ENCODE peak calls at places on chromosomes 11 and 22, in eight cellular contexts. One of them, this sample, is unnamed.

GRCh38 chr11:28464252-28464867 is 356.2 kb downstream of the METTL15 start:
- DNase-seq in astrocyte of the cerebellum: peak; percentile 12
- DNase-seq in AG04449: no peak
- DNase-seq in fibroblast of lung: peak; percentile 85
- DNase-seq in brain microvascular endothelial cell: peak; percentile 30
- DNase-seq in BJ: peak; percentile 8
- DNase-seq in epithelial cell of esophagus: no peak
- DNase-seq in thyroid gland: no peak
- DNase-seq in this sample: peak; percentile 44

GRCh38 chr11:116272181-116272789 is 500.5 kb downstream of the BUD13 start:
- DNase-seq in astrocyte of the cerebellum: no peak
- DNase-seq in AG04449: no peak
- DNase-seq in fibroblast of lung: no peak
- DNase-seq in brain microvascular endothelial cell: no peak
- DNase-seq in BJ: no peak
- DNase-seq in epithelial cell of esophagus: no peak
- DNase-seq in thyroid gland: no peak
- DNase-seq in this sample: no peak

GRCh38 chr22:26576026-26576680 is 13.8 kb downstream of the TPST2 start:
- DNase-seq in astrocyte of the cerebellum: no peak
- DNase-seq in AG04449: no peak
- DNase-seq in fibroblast of lung: no peak
- DNase-seq in brain microvascular endothelial cell: peak; percentile 14
- DNase-seq in BJ: no peak
- DNase-seq in epithelial cell of esophagus: no peak
- DNase-seq in thyroid gland: no peak
- DNase-seq in this sample: no peak

GRCh38 chr22:30829901-30830550 is 135.4 kb downstream of the OSBP2 start:
- DNase-seq in astrocyte of the cerebellum: peak; percentile 46
- DNase-seq in AG04449: peak; percentile 90
- DNase-seq in fibroblast of lung: peak; percentile 92
- DNase-seq in brain microvascular endothelial cell: peak; percentile 91
- DNase-seq in BJ: peak; percentile 86
- DNase-seq in epithelial cell of esophagus: peak; percentile 99
- DNase-seq in thyroid gland: no peak
- DNase-seq in this sample: peak; percentile 77

GRCh38 chr11:74694136-74694535 is 37.1 kb downstream of the CHRDL2 start:
- DNase-seq in astrocyte of the cerebellum: no peak
- DNase-seq in AG04449: no peak
- DNase-seq in fibroblast of lung: no peak
- DNase-seq in brain microvascular endothelial cell: no peak
- DNase-seq in BJ: no peak
- DNase-seq in epithelial cell of esophagus: no peak
- DNase-seq in thyroid gland: no peak
- DNase-seq in this sample: no peak

GRCh38 chr22:43013355-43014061 is 1.4 kb downstream of the PACSIN2 start:
- DNase-seq in astrocyte of the cerebellum: no peak
- DNase-seq in AG04449: no peak
- DNase-seq in fibroblast of lung: no peak
- DNase-seq in brain microvascular endothelial cell: no peak
- DNase-seq in BJ: no peak
- DNase-seq in epithelial cell of esophagus: no peak
- DNase-seq in thyroid gland: no peak
- DNase-seq in this sample: no peak

GRCh38 chr11:126167476-126167875 is 44.0 kb downstream of the RPUSD4 start:
- DNase-seq in astrocyte of the cerebellum: peak; percentile 50
- DNase-seq in AG04449: no peak
- DNase-seq in fibroblast of lung: peak; percentile 53
- DNase-seq in brain microvascular endothelial cell: no peak
- DNase-seq in BJ: no peak
- DNase-seq in epithelial cell of esophagus: no peak
- DNase-seq in thyroid gland: no peak
- DNase-seq in this sample: no peak

GRCh38 chr11:75635009-75635909 is 33.6 kb downstream of the MAP6 start:
- DNase-seq in astrocyte of the cerebellum: peak; percentile 39
- DNase-seq in AG04449: no peak
- DNase-seq in fibroblast of lung: peak; percentile 72
- DNase-seq in brain microvascular endothelial cell: peak; percentile 35
- DNase-seq in BJ: no peak
- DNase-seq in epithelial cell of esophagus: peak; percentile 37
- DNase-seq in thyroid gland: no peak
- DNase-seq in this sample: no peak

GRCh38 chr22:19797631-19798319 is 37.2 kb downstream of the TBX1 start:
- DNase-seq in astrocyte of the cerebellum: no peak
- DNase-seq in AG04449: no peak
- DNase-seq in fibroblast of lung: no peak
- DNase-seq in brain microvascular endothelial cell: no peak
- DNase-seq in BJ: no peak
- DNase-seq in epithelial cell of esophagus: no peak
- DNase-seq in thyroid gland: no peak
- DNase-seq in this sample: no peak

GRCh38 chr22:44244265-44244822 is 63.6 kb downstream of the PARVG start:
- DNase-seq in astrocyte of the cerebellum: no peak
- DNase-seq in AG04449: no peak
- DNase-seq in fibroblast of lung: no peak
- DNase-seq in brain microvascular endothelial cell: no peak
- DNase-seq in BJ: no peak
- DNase-seq in epithelial cell of esophagus: no peak
- DNase-seq in thyroid gland: no peak
- DNase-seq in this sample: no peak

GRCh38 chr11:17987826-17988225 is 25.0 kb downstream of the SERGEF start:
- DNase-seq in astrocyte of the cerebellum: no peak
- DNase-seq in AG04449: no peak
- DNase-seq in fibroblast of lung: no peak
- DNase-seq in brain microvascular endothelial cell: no peak
- DNase-seq in BJ: no peak
- DNase-seq in epithelial cell of esophagus: no peak
- DNase-seq in thyroid gland: no peak
- DNase-seq in this sample: no peak

GRCh38 chr11:11987503-11988022 is 20.9 kb downstream of the DKK3 start:
- DNase-seq in astrocyte of the cerebellum: no peak
- DNase-seq in AG04449: no peak
- DNase-seq in fibroblast of lung: peak; percentile 57
- DNase-seq in brain microvascular endothelial cell: peak; percentile 56
- DNase-seq in BJ: no peak
- DNase-seq in epithelial cell of esophagus: peak; percentile 11
- DNase-seq in thyroid gland: no peak
- DNase-seq in this sample: no peak

GRCh38 chr11:65584723-65585171 is 8.9 kb downstream of the EHBP1L1 start:
- DNase-seq in astrocyte of the cerebellum: no peak
- DNase-seq in AG04449: no peak
- DNase-seq in fibroblast of lung: no peak
- DNase-seq in brain microvascular endothelial cell: no peak
- DNase-seq in BJ: no peak
- DNase-seq in epithelial cell of esophagus: no peak
- DNase-seq in thyroid gland: no peak
- DNase-seq in this sample: no peak

GRCh38 chr11:65047581-65048422 is 6.8 kb downstream of the SAC3D1 start:
- DNase-seq in astrocyte of the cerebellum: no peak
- DNase-seq in AG04449: no peak
- DNase-seq in fibroblast of lung: no peak
- DNase-seq in brain microvascular endothelial cell: no peak
- DNase-seq in BJ: no peak
- DNase-seq in epithelial cell of esophagus: no peak
- DNase-seq in thyroid gland: no peak
- DNase-seq in this sample: no peak

GRCh38 chr11:10302744-10303557 is 1.9 kb upstream of the ADM start:
- DNase-seq in astrocyte of the cerebellum: no peak
- DNase-seq in AG04449: no peak
- DNase-seq in fibroblast of lung: peak; percentile 75
- DNase-seq in brain microvascular endothelial cell: peak; percentile 48
- DNase-seq in BJ: no peak
- DNase-seq in epithelial cell of esophagus: peak; percentile 47
- DNase-seq in thyroid gland: peak; percentile 98
- DNase-seq in this sample: no peak

GRCh38 chr11:70490208-70490607 is 91.9 kb downstream of the CTTN start:
- DNase-seq in astrocyte of the cerebellum: no peak
- DNase-seq in AG04449: no peak
- DNase-seq in fibroblast of lung: no peak
- DNase-seq in brain microvascular endothelial cell: no peak
- DNase-seq in BJ: no peak
- DNase-seq in epithelial cell of esophagus: no peak
- DNase-seq in thyroid gland: no peak
- DNase-seq in this sample: no peak

GRCh38 chr11:114120606-114121005 is 61.1 kb downstream of the ZBTB16 start:
- DNase-seq in astrocyte of the cerebellum: no peak
- DNase-seq in AG04449: no peak
- DNase-seq in fibroblast of lung: no peak
- DNase-seq in brain microvascular endothelial cell: no peak
- DNase-seq in BJ: no peak
- DNase-seq in epithelial cell of esophagus: no peak
- DNase-seq in thyroid gland: no peak
- DNase-seq in this sample: no peak
- H3K4me3 ChIP-seq in astrocyte of the cerebellum: no peak overlapping the region
- H3K4me3 ChIP-seq in AG04449: no peak overlapping the region
- H3K4me3 ChIP-seq in fibroblast of lung: no peak overlapping the region
- H3K4me3 ChIP-seq in brain microvascular endothelial cell: no peak overlapping the region
- H3K4me3 ChIP-seq in BJ: no peak overlapping the region
- H3K4me3 ChIP-seq in epithelial cell of esophagus: no peak overlapping the region
- H3K4me3 ChIP-seq in thyroid gland: no peak overlapping the region
- H3K4me3 ChIP-seq in this sample: no peak overlapping the region

DNA sequence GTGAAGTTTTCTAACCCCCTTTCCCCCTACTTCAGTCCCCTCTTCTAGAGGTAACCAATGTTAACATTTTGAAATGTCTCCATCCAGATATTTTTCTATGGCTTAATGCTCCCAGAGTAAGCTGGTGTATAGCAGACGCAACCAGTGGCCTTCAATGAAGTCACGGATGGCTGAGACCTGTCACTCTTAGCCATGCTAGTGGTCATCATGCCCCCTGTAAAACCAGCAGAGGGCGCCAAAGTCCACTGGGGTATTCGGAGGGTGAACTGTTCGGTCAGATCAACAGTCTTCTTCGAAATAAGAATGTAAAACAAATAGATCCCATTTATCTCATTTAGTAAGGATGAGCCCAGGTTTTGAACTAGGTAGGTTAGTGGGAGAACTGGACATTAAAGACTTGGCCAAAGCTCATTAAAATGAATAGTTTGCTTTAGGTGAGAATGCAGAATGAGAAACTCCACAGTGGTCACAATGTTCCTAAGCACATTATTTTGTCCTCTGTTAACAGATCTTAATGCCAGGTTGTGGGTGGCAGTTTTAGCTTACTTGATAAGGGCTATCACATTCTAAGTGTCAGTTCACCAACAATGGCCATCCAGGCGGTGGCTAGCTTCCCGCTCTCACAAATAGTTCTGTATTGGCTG is 8.6 kb upstream of the MMP8 start:
- DNase-seq in astrocyte of the cerebellum: no peak
- DNase-seq in AG04449: no peak
- DNase-seq in fibroblast of lung: peak; percentile 47
- DNase-seq in brain microvascular endothelial cell: peak; percentile 53
- DNase-seq in BJ: no peak
- DNase-seq in epithelial cell of esophagus: peak; percentile 80
- DNase-seq in thyroid gland: no peak
- DNase-seq in this sample: no peak
- H3K4me3 ChIP-seq in astrocyte of the cerebellum: no peak overlapping the region
- H3K4me3 ChIP-seq in AG04449: no peak overlapping the region
- H3K4me3 ChIP-seq in fibroblast of lung: no peak overlapping the region
- H3K4me3 ChIP-seq in brain microvascular endothelial cell: no peak overlapping the region
- H3K4me3 ChIP-seq in BJ: no peak overlapping the region
- H3K4me3 ChIP-seq in epithelial cell of esophagus: no peak overlapping the region
- H3K4me3 ChIP-seq in thyroid gland: no peak overlapping the region
- H3K4me3 ChIP-seq in this sample: no peak overlapping the region

GRCh38 chr11:14078941-14079522 is 116.5 kb downstream of the SPON1 start:
- DNase-seq in astrocyte of the cerebellum: no peak
- DNase-seq in AG04449: no peak
- DNase-seq in fibroblast of lung: no peak
- DNase-seq in brain microvascular endothelial cell: no peak
- DNase-seq in BJ: no peak
- DNase-seq in epithelial cell of esophagus: no peak
- DNase-seq in thyroid gland: no peak
- DNase-seq in this sample: no peak
- H3K4me3 ChIP-seq in astrocyte of the cerebellum: no peak overlapping the region
- H3K4me3 ChIP-seq in AG04449: no peak overlapping the region
- H3K4me3 ChIP-seq in fibroblast of lung: no peak overlapping the region
- H3K4me3 ChIP-seq in brain microvascular endothelial cell: no peak overlapping the region
- H3K4me3 ChIP-seq in BJ: no peak overlapping the region
- H3K4me3 ChIP-seq in epithelial cell of esophagus: no peak overlapping the region
- H3K4me3 ChIP-seq in thyroid gland: no peak overlapping the region
- H3K4me3 ChIP-seq in this sample: no peak overlapping the region

DNA sequence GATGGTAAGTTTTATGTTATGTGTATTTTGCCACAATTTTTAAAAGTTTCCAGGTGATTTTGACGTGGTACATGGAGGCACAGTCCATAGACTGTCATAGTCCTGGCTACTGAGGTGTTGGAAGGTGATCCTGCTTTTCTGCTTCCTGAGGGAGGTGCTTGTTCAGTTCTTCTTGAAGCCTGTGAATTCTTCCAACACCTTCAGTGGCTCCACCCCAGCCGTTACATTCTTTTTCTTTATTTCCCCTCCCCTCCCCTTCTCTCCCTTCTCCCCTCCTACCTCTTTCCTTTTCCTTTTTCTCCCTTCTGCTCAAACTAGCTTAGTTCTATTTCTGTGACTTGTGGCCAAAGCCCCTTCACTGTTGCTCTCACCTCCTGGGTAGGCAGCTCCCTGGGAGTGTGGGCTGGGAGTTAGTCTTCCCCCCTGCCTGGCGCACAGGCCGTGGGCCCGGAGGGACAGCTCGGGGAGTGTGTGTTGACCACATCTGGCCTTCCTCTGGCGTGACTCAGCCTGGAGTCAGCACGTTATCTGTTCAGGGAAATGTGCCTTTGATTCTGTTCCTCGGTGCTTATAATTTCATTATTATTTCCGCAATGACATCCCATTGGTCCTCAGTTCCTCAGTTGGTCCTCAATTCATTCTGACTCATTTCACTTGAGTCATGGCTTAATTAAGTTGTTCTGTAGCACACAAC is 566.2 kb downstream of the TBC1D22A start:
- DNase-seq in astrocyte of the cerebellum: peak; percentile 84
- DNase-seq in AG04449: peak; percentile 68
- DNase-seq in fibroblast of lung: peak; percentile 97
- DNase-seq in brain microvascular endothelial cell: peak; percentile 89
- DNase-seq in BJ: peak; percentile 84
- DNase-seq in epithelial cell of esophagus: peak; percentile 9
- DNase-seq in thyroid gland: no peak
- DNase-seq in this sample: peak; percentile 88
- H3K4me3 ChIP-seq in astrocyte of the cerebellum: no peak overlapping the region
- H3K4me3 ChIP-seq in AG04449: peak overlapping the region; percentile 9
- H3K4me3 ChIP-seq in fibroblast of lung: no peak overlapping the region
- H3K4me3 ChIP-seq in brain microvascular endothelial cell: no peak overlapping the region
- H3K4me3 ChIP-seq in BJ: no peak overlapping the region
- H3K4me3 ChIP-seq in epithelial cell of esophagus: no peak overlapping the region
- H3K4me3 ChIP-seq in thyroid gland: no peak overlapping the region
- H3K4me3 ChIP-seq in this sample: no peak overlapping the region

This sample was measured in skeletal muscle cell.